ENCODE peak calls at places on chromosomes 7 and 10, in four cellular contexts. P, D, O and E are unnamed samples.

GRCh38 chr7:131335639-131336400 is 8.1 kb downstream of the MKLN1 start:
- DNase-seq in P (no peak), D (no peak), O (no peak), E (no peak)

GRCh38 chr10:113095419-113095818 is 145.4 kb downstream of the TCF7L2 start:
- DNase-seq in P (no peak), D (no peak), O (no peak), E (no peak)

GRCh38 chr7:50185188-50185587 is 92.1 kb upstream of the ZPBP start:
- DNase-seq in P (no peak), D (no peak), O (no peak), E (no peak)

GRCh38 chr10:122854648-122855047 is 9.0 kb upstream of the CUZD1 start:
- DNase-seq in P (no peak), D (no peak), O (no peak), E (no peak)

GRCh38 chr10:49066944-49067730 is 48.2 kb downstream of the VSTM4 start:
- DNase-seq in P (no peak), D (no peak), O (no peak), E (no peak)

GRCh38 chr7:137026176-137026500 is 157.7 kb downstream of the CHRM2 start:
- DNase-seq in P (no peak), D (no peak), O (no peak), E (no peak)

GRCh38 chr10:132236881-132237280 is 50.1 kb downstream of the DPYSL4 start:
- DNase-seq in P (no peak), D (no peak), O (no peak), E (no peak)

GRCh38 chr7:68291710-68292109 is 1295.1 kb downstream of the TYW1 start:
- DNase-seq in P (no peak), D (no peak), O (no peak), E (no peak)

GRCh38 chr7:2517004-2517403 is 2.6 kb upstream of the LFNG start:
- DNase-seq in P (no peak), D (no peak), O (no peak), E (no peak)

GRCh38 chr7:128347573-128348147 is 4.0 kb upstream of the RBM28 start:
- DNase-seq in P (no peak), D (peak), O (no peak), E (peak)

GRCh38 chr10:124657806-124658205 is 86.4 kb downstream of the FAM53B start:
- DNase-seq in P (no peak), D (no peak), O (no peak), E (no peak)

GRCh38 chr7:88689821-88690220 is 69.7 kb upstream of the ZNF804B start:
- DNase-seq in P (no peak), D (no peak), O (no peak), E (no peak)

GRCh38 chr10:67033878-67034277 is 108.0 kb downstream of the LRRTM3 start:
- DNase-seq in P (no peak), D (no peak), O (no peak), E (no peak)

GRCh38 chr10:132389631-132390454 is 7.2 kb upstream of the PWWP2B start:
- DNase-seq in P (peak), D (peak), O (no peak), E (no peak)

GRCh38 chr7:132740176-132740575 is 163.9 kb upstream of the PLXNA4 start:
- DNase-seq in P (no peak), D (no peak), O (no peak), E (no peak)

GRCh38 chr7:155865830-155866545 is 53.7 kb upstream of the SHH start:
- DNase-seq in P (peak), D (peak), O (peak), E (no peak)

GRCh38 chr10:48623009-48623408 is 18.1 kb upstream of the ARHGAP22 start:
- DNase-seq in P (no peak), D (no peak), O (no peak), E (no peak)

GRCh38 chr10:79947083-79947415 is 1.9 kb downstream of the SFTPD start:
- DNase-seq in P (no peak), D (no peak), O (no peak), E (no peak)

DNA sequence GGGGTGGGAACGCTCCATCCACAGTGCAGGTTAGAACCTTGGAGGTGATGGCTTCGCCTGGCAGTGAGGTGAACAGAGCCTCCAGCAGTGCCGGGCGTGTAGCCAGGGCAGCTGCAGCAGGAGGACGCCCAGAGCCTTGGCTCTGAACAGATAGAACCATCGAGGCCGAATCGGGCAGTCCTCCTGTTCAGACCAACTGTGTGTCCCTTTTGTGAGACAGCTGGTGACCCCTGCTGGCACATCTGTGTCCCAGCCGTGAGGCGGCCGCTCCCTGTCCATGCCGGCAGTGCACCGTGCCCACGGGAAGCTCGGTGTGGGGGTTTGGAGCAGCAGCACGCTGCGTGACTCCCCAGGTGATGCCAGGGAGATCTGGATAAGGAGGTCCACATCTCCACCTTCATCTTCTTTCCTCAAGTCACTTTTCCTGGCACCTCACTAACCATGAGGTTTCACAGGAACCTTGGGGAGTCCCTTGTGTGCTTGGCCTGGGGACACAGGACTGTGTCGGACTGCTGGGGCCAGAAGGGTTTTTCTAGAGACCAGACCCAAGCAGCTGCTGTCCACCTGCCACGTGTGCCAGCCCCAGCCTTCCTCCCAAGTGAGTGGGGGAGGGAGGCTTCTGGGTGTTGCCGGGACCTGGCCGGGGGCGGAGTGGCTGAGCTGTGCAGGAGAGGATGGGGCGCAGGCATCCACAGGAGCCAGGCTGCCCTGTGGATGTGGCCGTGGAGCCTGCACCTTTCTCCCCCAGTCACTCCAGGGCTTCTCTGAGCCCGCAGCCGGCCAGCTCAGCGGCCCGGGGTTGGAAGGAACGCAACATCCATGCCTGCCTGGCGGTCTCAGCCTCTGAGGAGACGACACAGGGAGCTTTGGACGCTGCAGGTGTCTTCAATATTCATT is 69.4 kb downstream of the DNAJB6 start:
- DNase-seq in P (no peak), D (no peak), O (no peak), E (no peak)
- TF ChIP-seq CTCF in P (peak), D (no peak), O (no peak), E (peak)

DNA sequence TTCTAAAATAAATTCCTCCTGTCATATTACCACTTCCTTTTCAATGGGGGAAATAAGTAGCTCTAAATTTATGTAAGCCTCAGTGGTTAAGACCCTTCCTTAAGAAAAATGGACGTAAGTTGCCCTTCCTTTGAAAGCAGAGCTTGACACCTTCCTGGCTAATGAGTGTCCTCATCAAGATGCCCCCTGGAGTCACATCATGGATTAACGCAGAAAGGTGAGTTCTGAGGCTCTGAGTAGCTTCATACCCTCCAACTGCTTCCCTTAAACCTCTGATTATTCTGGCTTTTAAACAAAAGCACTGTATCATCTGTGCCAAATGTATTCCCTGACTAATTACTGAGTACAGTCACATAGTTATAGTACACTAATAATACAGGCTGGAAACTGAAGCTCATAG is 14.7 kb downstream of the KCTD7 start:
- DNase-seq in P (no peak), D (no peak), O (no peak), E (no peak)
- TF ChIP-seq CTCF in P (no peak), D (no peak), O (no peak), E (no peak)

GRCh38 chr7:106768324-106768751 is 96.7 kb upstream of the PIK3CG start:
- DNase-seq in P (no peak), D (no peak), O (no peak), E (no peak)
- TF ChIP-seq CTCF in P (no peak), D (no peak), O (no peak), E (no peak)

GRCh38 chr7:76318488-76319353 is 16.2 kb downstream of the HSPB1 start:
- DNase-seq in P (peak), D (no peak), O (peak), E (no peak)
- TF ChIP-seq CTCF in P (peak), D (peak), O (peak), E (peak)

GRCh38 chr10:9214618-9215017 is 1160.1 kb downstream of the GATA3 start:
- DNase-seq in P (no peak), D (no peak), O (no peak), E (no peak)

GRCh38 chr10:9205558-9205957 is 1151.1 kb downstream of the GATA3 start:
- DNase-seq in P (no peak), D (no peak), O (no peak), E (no peak)

GRCh38 chr10:9215121-9215520 is 1160.6 kb downstream of the GATA3 start:
- DNase-seq in P (no peak), D (no peak), O (no peak), E (no peak)

GRCh38 chr10:9209105-9209798 is 1154.8 kb downstream of the GATA3 start:
- DNase-seq in P (no peak), D (peak), O (no peak), E (peak)

DNA sequence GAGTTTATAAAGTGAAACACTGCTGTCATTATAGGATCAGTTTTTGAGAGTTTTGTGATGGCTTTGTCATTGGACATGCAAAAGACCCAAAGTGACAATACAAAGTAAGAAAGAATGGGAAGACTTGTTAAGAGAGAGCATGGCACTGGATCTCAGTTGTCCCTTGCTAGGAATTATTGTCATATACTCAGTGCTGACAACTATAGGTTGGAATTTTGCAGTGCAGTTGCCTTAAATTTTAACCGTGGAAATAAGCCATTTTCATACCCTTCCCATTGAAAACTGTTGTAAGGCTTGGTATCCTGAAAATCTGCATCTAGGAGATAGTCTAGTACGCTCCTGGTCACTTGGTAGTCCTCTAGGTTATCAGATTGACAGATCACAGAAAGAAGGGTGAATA is 1156.7 kb downstream of the GATA3 start:
- DNase-seq in P (no peak), D (no peak), O (no peak), E (no peak)
- TF ChIP-seq CTCF in P (peak), D (no peak), O (no peak), E (peak)

GRCh38 chr7:57414852-57415251 is 35.1 kb upstream of the ZNF716 start:
- DNase-seq in P (no peak), D (no peak), O (no peak), E (no peak)
- TF ChIP-seq CTCF in P (no peak), D (no peak), O (no peak), E (no peak)

DNA sequence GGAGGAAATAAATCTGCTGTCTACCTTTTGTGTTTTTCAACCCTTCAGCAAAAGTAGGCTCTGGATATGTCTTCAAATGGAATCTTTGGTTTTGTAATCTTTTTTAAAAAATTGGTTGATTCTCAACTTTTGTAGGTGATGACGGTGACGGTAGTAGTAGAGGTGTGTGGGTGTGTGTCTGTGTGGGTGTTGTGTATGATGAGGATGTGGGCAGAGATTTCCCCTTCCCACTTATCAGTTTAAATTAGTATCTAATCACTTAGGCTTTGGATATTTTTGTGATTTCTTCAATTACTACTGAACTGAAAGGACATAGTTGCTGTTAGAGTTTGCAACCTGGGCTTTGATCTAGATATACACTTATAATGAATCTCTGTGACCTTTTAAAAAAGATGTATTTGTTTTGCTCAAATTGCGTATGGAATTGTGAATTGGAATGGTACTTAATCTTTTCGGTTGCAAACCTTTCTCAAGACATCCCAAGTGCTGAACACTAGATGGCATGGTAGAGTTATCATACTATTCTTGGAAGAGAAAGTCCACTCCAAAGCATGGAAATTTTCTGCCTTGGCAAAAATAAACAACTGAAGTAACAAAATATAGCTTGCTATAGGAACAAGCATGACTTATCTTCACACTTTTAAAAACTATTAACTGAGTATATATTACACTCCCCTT is 51.9 kb upstream of the A1CF start:
- DNase-seq in P (no peak), D (no peak), O (no peak), E (peak)
- TF ChIP-seq CTCF in P (peak), D (peak), O (no peak), E (peak)